ENCODE peak calls at places on chromosomes 6 and 20, in five cellular contexts. S is fibroblast of lung, V is GM12864, F is cardiac muscle cell, Y is progenitor cell of endocrine pancreas. B is an unnamed sample.

GRCh38 chr20:62354031-62354808 is 12.9 kb downstream of the LAMA5 start:
- DNase-seq in V (no peak), S (no peak), F (no peak), Y (no peak), B (no peak)

GRCh38 chr6:143123081-143123480 is 62.4 kb downstream of the AIG1 start:
- DNase-seq in V (no peak), F (no peak), S (no peak), Y (no peak), B (no peak)

GRCh38 chr6:16338577-16339262 is 100.3 kb downstream of the GMPR start:
- DNase-seq in Y (no peak), F (peak), V (no peak), S (peak), B (peak)

GRCh38 chr6:153000243-153000642 is 2.3 kb downstream of the MTRF1L start:
- DNase-seq in V (no peak), S (no peak), Y (no peak), F (no peak), B (no peak)

GRCh38 chr20:46259260-46259859 is 48.9 kb downstream of the CDH22 start:
- DNase-seq in V (no peak), S (no peak), Y (no peak), F (no peak), B (no peak)

GRCh38 chr6:83226517-83226916 is 33.4 kb downstream of the RWDD2A start:
- DNase-seq in F (no peak), V (no peak), Y (no peak), S (peak), B (no peak)

GRCh38 chr6:118918326-118918725 is 16.6 kb downstream of the MCM9 start:
- DNase-seq in S (no peak), F (peak), Y (no peak), V (no peak), B (no peak)

GRCh38 chr6:96237656-96238347 is 222.0 kb downstream of the FUT9 start:
- DNase-seq in V (no peak), F (no peak), S (peak), Y (no peak), B (no peak)

GRCh38 chr6:149563203-149563927 is 2.8 kb upstream of the GINM1 start:
- DNase-seq in F (peak), S (peak), Y (no peak), V (no peak), B (no peak)

GRCh38 chr6:134288538-134289203 is 29.2 kb downstream of the SGK1 start:
- DNase-seq in S (peak), F (peak), V (no peak), Y (no peak), B (peak)

GRCh38 chr6:31356946-31357466 is at the start of gene HLA-B:
- DNase-seq in F (peak), Y (no peak), V (peak), S (peak), B (peak)

GRCh38 chr20:23568320-23569011 is at the start of gene CST9L:
- DNase-seq in V (no peak), S (no peak), Y (no peak), F (no peak), B (no peak)

GRCh38 chr20:49674383-49675352 is 39.0 kb downstream of the B4GALT5 start:
- DNase-seq in Y (no peak), F (peak), V (no peak), S (peak), B (no peak)

GRCh38 chr6:62808575-62809293 is 402.5 kb upstream of the FKBP1C start:
- DNase-seq in F (no peak), V (no peak), Y (no peak), S (no peak), B (no peak)
- TF ChIP-seq CTCF in F (no peak), V (no peak), Y (no peak), S (no peak), B (no peak)

DNA sequence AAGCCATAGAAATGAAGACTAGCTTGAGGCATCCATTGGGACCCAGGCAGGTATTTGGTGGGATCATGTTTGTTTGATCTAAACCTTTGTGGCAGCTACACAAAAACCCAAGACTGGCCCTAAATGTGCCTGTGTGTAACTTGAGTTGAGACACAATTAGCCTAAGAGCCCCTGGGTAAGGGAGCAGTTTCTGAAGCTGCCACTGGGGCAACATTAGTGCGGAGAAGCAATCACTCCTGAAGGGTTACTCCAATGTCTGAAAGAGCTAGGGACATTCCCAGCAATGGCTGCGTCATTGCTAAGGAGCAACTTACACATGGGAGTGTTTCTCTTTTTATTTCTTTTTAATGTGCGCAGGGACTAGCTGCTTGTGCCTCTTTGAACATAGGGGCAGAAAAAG is 67.9 kb upstream of the EEF1E1 start:
- DNase-seq in S (no peak), Y (no peak), V (no peak), F (no peak), B (no peak)
- TF ChIP-seq CTCF in S (no peak), Y (peak), V (peak), F (no peak), B (no peak)

DNA sequence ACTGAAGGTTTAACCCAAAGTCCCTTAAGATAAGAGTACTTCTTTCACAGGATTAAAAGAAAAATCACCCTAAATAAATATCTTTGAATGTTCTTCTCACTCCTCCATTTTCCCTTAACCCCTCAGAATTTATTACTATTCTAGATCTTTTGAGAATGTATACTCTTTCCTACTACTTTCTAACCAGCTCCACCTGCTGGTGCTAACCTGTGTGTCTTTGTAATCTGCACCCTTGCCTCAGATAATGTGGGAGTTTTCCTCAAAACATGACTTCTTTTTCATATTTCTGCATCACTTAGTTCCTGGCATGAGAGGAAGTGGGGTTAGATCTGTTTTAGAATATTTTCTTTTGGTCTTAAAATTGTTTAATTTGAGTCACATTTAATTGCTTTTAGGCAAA is 394.2 kb downstream of the BMP2 start:
- DNase-seq in Y (no peak), S (peak), F (peak), V (no peak), B (no peak)
- TF ChIP-seq CTCF in Y (peak), S (peak), F (peak), V (no peak), B (peak)

DNA sequence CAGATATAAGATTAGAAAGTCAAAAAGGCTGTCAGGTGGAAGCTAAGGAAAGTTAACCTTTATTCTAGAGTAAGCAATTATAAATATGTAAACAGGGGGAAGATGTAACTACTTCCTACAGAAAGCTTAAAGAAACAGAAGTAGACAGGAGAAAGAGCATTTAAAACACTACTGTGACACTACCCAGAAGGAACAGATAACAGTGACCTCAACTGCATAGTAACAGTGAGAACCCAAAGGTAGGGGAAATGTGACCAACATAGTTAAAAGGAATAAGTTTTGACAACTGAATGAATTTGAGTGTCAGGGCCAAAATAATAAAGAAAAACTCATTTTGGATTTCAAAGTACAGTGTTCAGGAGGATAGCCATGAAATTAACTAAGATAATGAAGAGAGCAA is 43.5 kb downstream of the IBTK start:
- DNase-seq in Y (no peak), F (no peak), V (no peak), S (no peak), B (no peak)
- TF ChIP-seq CTCF in Y (no peak), F (no peak), V (no peak), S (no peak), B (no peak)

DNA sequence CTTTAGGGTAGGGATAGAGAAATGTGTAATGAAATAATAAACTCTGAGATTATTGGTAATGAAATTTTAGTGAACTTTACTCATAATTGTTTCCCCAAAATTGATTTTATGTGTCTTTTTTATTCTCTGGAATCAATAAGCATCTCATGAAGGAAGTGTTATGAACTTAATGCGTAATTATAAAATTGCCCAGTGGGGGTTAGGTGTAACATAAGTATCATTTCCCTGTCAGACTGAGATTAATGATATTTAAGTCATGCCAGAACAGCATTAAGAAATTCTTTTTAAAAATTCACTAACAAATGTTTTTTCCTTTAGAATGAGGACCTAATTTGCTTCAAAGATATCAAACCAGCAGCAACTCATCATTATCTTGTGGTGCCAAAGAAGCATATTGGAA is 10.0 kb downstream of the HINT3 start:
- DNase-seq in F (no peak), Y (no peak), V (no peak), S (no peak), B (no peak)
- TF ChIP-seq CTCF in F (no peak), Y (no peak), V (no peak), S (no peak), B (no peak)

GRCh38 chr6:159582736-159583135 is 110.3 kb downstream of the SOD2 start:
- DNase-seq in Y (no peak), S (no peak), F (no peak), V (no peak), B (no peak)

GRCh38 chr6:159590794-159591193 is 102.2 kb downstream of the SOD2 start:
- DNase-seq in V (no peak), F (no peak), S (no peak), Y (no peak), B (no peak)

GRCh38 chr6:159586684-159587083 is 106.4 kb downstream of the SOD2 start:
- DNase-seq in F (no peak), S (no peak), V (no peak), Y (no peak), B (no peak)
- TF ChIP-seq CTCF in F (no peak), S (no peak), V (no peak), Y (no peak), B (no peak)

GRCh38 chr20:12737900-12738299 is 270.9 kb upstream of the SPTLC3 start:
- DNase-seq in Y (no peak), S (no peak), F (no peak), V (no peak), B (no peak)

GRCh38 chr20:12744026-12744425 is 264.7 kb upstream of the SPTLC3 start:
- DNase-seq in S (no peak), V (no peak), F (no peak), Y (no peak), B (no peak)

GRCh38 chr20:12737497-12737896 is 271.3 kb upstream of the SPTLC3 start:
- DNase-seq in F (no peak), S (no peak), V (no peak), Y (no peak), B (no peak)

DNA sequence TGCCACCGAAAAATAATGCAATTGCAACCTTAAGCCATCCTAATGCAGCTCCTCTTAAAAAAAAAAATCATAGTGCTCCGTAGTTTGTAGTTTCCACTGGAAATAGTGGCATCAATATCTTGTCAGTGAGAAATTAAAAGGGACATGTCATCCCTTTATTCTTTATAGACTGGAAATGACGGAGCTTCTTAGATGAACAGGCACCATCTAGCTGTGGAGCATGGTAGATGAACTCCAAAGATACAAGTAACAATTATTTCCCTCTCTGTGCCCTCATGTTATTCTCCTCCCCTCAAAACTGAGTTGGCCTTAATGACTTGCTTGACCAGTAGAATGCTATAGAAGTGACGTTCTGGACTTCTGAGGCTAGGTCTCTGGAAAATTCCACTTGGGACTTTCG is 268.1 kb upstream of the SPTLC3 start:
- DNase-seq in F (no peak), Y (no peak), V (no peak), S (no peak), B (no peak)
- TF ChIP-seq CTCF in F (no peak), Y (no peak), V (no peak), S (no peak), B (no peak)

GRCh38 chr20:57082546-57082945 is 183.9 kb downstream of the BMP7 start:
- DNase-seq in V (no peak), S (no peak), F (no peak), Y (no peak), B (no peak)

GRCh38 chr20:57079016-57080005 is 187.1 kb downstream of the BMP7 start:
- DNase-seq in F (no peak), Y (no peak), V (no peak), S (peak), B (no peak)

GRCh38 chr20:57083072-57083471 is 183.4 kb downstream of the BMP7 start:
- DNase-seq in V (no peak), F (no peak), Y (no peak), S (no peak), B (no peak)

GRCh38 chr20:57078101-57078500 is 188.3 kb downstream of the BMP7 start:
- DNase-seq in F (no peak), S (peak), V (no peak), Y (no peak), B (no peak)

GRCh38 chr20:57080796-57081195 is 185.6 kb downstream of the BMP7 start:
- DNase-seq in S (peak), Y (no peak), V (no peak), F (no peak), B (no peak)
- TF ChIP-seq CTCF in S (no peak), Y (peak), V (no peak), F (no peak), B (peak)

GRCh38 chr20:36575066-36575743 is 1.8 kb downstream of the TGIF2 start:
- DNase-seq in S (peak), Y (no peak), F (peak), V (no peak), B (no peak)
- TF ChIP-seq CTCF in S (no peak), Y (peak), F (no peak), V (peak), B (no peak)

GRCh38 chr6:110517601-110518280 is 41.3 kb upstream of the SLC22A16 start:
- DNase-seq in S (no peak), V (no peak), F (peak), Y (no peak), B (no peak)

GRCh38 chr6:110517034-110517433 is 40.6 kb upstream of the SLC22A16 start:
- DNase-seq in F (no peak), V (no peak), Y (no peak), S (no peak), B (no peak)

GRCh38 chr6:110520992-110521543 is 44.7 kb upstream of the SLC22A16 start:
- DNase-seq in S (no peak), F (no peak), V (no peak), Y (no peak), B (no peak)

GRCh38 chr6:110520188-110520956 is 44.0 kb upstream of the SLC22A16 start:
- DNase-seq in S (no peak), Y (no peak), V (no peak), F (no peak), B (no peak)

DNA sequence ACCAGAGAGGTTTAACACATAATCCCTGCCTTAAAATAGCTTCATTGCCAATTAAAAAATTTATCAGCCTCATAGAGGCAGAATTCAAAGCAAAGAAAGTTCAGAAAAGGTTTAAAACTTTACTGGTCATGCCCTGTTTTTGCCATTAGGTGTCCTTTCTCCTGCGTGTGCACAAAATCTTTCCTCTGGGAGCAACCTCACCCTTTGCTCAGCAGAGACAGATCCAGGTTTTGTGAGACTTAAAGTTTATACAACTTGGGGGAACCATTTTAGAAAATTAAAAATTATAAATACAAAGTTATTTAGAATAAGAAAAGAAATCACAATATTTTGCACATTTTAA is 41.8 kb upstream of the SLC22A16 start:
- DNase-seq in F (peak), Y (no peak), V (no peak), S (no peak), B (no peak)
- TF ChIP-seq CTCF in F (peak), Y (peak), V (peak), S (peak), B (peak)

B was measured in AG09319.